ENCODE peak calls at places on chromosomes 5 and 9, in eight cellular contexts. B, H, A, J, D, C, U and M are unnamed samples. For H3K4me1, the result is how much of the 10 kb centered on the place peaks cover.

GRCh38 chr9:87567566-87567965 is 69.9 kb downstream of the DAPK1 start:
- DNase-seq in B (no peak), H (no peak), A (no peak), J (no peak), D (no peak), C (no peak), U (no peak), M (no peak)

GRCh38 chr5:57937025-57937424 is 454.4 kb upstream of the ACTBL2 start:
- DNase-seq in B (no peak), H (no peak), A (no peak), J (no peak), D (no peak), C (no peak), U (no peak), M (no peak)

GRCh38 chr9:14415947-14416346 is 102.0 kb upstream of the NFIB start:
- DNase-seq in B (no peak), H (no peak), A (no peak), J (no peak), D (no peak), C (no peak), U (no peak), M (no peak)

GRCh38 chr9:71721786-71722295 is 46.5 kb downstream of the CEMIP2 start:
- DNase-seq in B (no peak), H (no peak), A (no peak), J (no peak), D (no peak), C (no peak), U (no peak), M (no peak)

GRCh38 chr9:92627651-92628050 is 42.3 kb downstream of the IPPK start:
- DNase-seq in B (no peak), H (no peak), A (no peak), J (no peak), D (no peak), C (no peak), U (no peak), M (no peak)

GRCh38 chr5:172907657-172908056 is 51.6 kb upstream of the RPL26L1 start:
- DNase-seq in B (no peak), H (no peak), A (no peak), J (no peak), D (no peak), C (no peak), U (no peak), M (no peak)

GRCh38 chr9:38141751-38142150 is 72.7 kb upstream of the SHB start:
- DNase-seq in B (no peak), H (peak), A (no peak), J (no peak), D (no peak), C (no peak), U (no peak), M (no peak)

GRCh38 chr5:66324357-66324756 is 180.3 kb downstream of the SREK1 start:
- DNase-seq in B (peak), H (no peak), A (no peak), J (no peak), D (no peak), C (peak), U (no peak), M (no peak)

GRCh38 chr9:130793589-130793988 is 41.5 kb upstream of the ABL1 start:
- DNase-seq in B (no peak), H (no peak), A (no peak), J (no peak), D (no peak), C (no peak), U (no peak), M (no peak)

GRCh38 chr9:123550012-123550411 is 194.0 kb downstream of the CRB2 start:
- DNase-seq in B (no peak), H (no peak), A (no peak), J (no peak), D (peak), C (no peak), U (no peak), M (no peak)

GRCh38 chr9:130288926-130289705 is 23.6 kb downstream of the HMCN2 start:
- DNase-seq in B (no peak), H (peak), A (no peak), J (no peak), D (no peak), C (no peak), U (no peak), M (no peak)

GRCh38 chr5:40734986-40735385 is 20.8 kb downstream of the TTC33 start:
- DNase-seq in B (no peak), H (no peak), A (no peak), J (no peak), D (no peak), C (no peak), U (no peak), M (no peak)

GRCh38 chr9:124078641-124079040 is 67.1 kb downstream of the LHX2 start:
- DNase-seq in B (no peak), H (peak), A (no peak), J (no peak), D (no peak), C (no peak), U (no peak), M (no peak)

GRCh38 chr5:130923543-130924159 is 241.4 kb downstream of the HINT1 start:
- DNase-seq in B (no peak), H (no peak), A (no peak), J (no peak), D (peak), C (no peak), U (no peak), M (no peak)

GRCh38 chr5:36692791-36693763 is 86.7 kb downstream of the SLC1A3 start:
- DNase-seq in B (peak), H (peak), A (peak), J (no peak), D (peak), C (peak), U (peak), M (peak)

GRCh38 chr5:6469836-6470235 is 21.2 kb downstream of the UBE2QL1 start:
- DNase-seq in B (no peak), H (no peak), A (no peak), J (no peak), D (no peak), C (no peak), U (no peak), M (no peak)

GRCh38 chr5:164962302-164962961 is 1457.0 kb downstream of the MAT2B start:
- DNase-seq in B (no peak), H (no peak), A (no peak), J (no peak), D (no peak), C (no peak), U (no peak), M (no peak)

GRCh38 chr9:126496781-126497667 is 116.7 kb upstream of the LMX1B start:
- DNase-seq in B (no peak), H (no peak), A (no peak), J (no peak), D (no peak), C (no peak), U (peak), M (no peak)

GRCh38 chr5:35852084-35852734 is 4.5 kb upstream of the IL7R start:
- DNase-seq in B (no peak), H (no peak), A (no peak), J (peak), D (no peak), C (no peak), U (no peak), M (no peak)

GRCh38 chr5:94793816-94794198 is 175.3 kb downstream of the SLF1 start:
- DNase-seq in B (no peak), H (no peak), A (no peak), J (no peak), D (no peak), C (no peak), U (no peak), M (no peak)

GRCh38 chr9:127523312-127523851 is 72.1 kb downstream of the LRSAM1 start:
- DNase-seq in B (no peak), H (peak), A (no peak), J (no peak), D (no peak), C (no peak), U (no peak), M (peak)

GRCh38 chr5:38193015-38193581 is 65.3 kb upstream of the EGFLAM start:
- DNase-seq in B (peak), H (peak), A (peak), J (peak), D (peak), C (peak), U (peak), M (peak)

GRCh38 chr9:95494022-95494415 is 22.8 kb downstream of the PTCH1 start:
- DNase-seq in B (peak), H (no peak), A (no peak), J (no peak), D (no peak), C (no peak), U (no peak), M (no peak)

GRCh38 chr9:111866976-111867375 is 29.6 kb upstream of the UGCG start:
- DNase-seq in B (no peak), H (no peak), A (no peak), J (no peak), D (no peak), C (no peak), U (no peak), M (no peak)

GRCh38 chr9:37243588-37244345 is 123.4 kb downstream of the ZCCHC7 start:
- DNase-seq in B (no peak), H (no peak), A (no peak), J (no peak), D (no peak), C (no peak), U (no peak), M (no peak)

GRCh38 chr5:67724412-67725135 is 491.0 kb upstream of the PIK3R1 start:
- DNase-seq in B (no peak), H (no peak), A (no peak), J (no peak), D (no peak), C (no peak), U (no peak), M (no peak)
- H3K4me1 ChIP-seq in B (under half), H (under half), A (under half), J (under half), D (under half), C (under half), U (under half), M (under half)

GRCh38 chr9:132584616-132585560 is 2.5 kb downstream of the BARHL1 start:
- DNase-seq in B (no peak), H (no peak), A (no peak), J (no peak), D (peak), C (no peak), U (no peak), M (no peak)
- H3K4me1 ChIP-seq in B (under half), H (under half), A (under half), J (under half), D (under half), C (under half), U (under half), M (under half)

DNA sequence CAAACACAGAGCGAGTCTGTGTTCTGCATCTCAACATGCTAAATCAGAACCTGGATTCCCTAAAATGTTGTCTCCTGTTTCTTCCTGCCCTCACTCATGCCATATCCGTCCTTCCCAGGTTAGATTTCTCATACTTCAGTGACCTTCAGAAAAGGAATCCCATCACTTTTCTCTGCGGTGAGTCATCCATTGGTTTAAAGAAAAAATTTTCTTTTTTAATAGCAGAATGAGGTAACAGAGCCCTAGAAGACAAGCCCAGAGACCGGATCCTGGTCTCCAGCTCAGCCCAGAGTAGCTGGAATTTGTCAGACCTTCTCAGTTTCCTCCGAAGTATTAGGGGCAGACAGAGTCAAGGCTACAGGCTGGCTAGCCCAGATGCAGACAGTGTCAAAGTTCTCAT is 143.2 kb upstream of the DMRT1 start:
- DNase-seq in B (no peak), H (no peak), A (no peak), J (no peak), D (no peak), C (no peak), U (no peak), M (no peak)
- H3K4me1 ChIP-seq in B (under half), H (under half), A (under half), J (under half), D (under half), C (under half), U (under half), M (under half)

DNA sequence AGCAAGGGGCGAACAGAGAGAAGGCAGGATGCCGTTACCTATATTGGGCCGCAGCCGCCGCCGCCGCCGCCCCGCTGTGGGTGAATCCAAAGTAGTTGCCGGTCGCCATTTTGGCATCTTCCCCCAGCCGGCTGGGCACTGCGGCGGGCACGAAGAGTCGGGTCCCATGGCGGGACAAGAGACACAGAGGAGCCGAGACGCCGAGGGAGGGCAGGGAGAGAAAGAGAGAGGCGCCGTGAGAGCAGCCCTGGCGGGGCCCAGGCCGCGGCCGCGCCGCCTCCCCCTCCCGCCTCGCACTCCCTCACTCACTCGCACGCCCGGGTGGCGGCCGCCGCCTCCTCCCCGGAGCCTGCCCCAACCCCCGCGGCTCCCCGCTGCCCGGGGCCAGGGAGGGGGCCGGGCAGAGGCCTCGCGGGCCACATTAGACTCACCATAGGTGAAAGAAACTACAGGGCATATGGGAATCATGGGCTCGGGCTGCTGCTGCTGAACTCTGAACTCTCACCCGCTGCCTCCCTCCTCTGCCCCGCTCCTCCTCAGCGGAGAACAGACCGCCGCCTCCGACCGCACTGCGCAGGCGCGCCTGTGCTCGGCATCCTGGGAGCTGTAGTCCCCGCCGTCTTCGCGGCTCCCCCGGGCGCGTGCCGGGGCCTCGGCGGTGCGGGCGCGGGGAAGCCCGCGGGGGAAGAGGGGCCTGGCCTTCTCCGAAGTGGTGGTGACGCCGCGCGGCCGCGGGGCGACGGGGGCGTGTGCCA is at the start of gene ZFR:
- DNase-seq in B (peak), H (peak), A (peak), J (peak), D (peak), C (peak), U (peak), M (peak)
- H3K4me1 ChIP-seq in B (under half), H (under half), A (under half), J (under half), D (under half), C (under half), U (under half), M (under half)

DNA sequence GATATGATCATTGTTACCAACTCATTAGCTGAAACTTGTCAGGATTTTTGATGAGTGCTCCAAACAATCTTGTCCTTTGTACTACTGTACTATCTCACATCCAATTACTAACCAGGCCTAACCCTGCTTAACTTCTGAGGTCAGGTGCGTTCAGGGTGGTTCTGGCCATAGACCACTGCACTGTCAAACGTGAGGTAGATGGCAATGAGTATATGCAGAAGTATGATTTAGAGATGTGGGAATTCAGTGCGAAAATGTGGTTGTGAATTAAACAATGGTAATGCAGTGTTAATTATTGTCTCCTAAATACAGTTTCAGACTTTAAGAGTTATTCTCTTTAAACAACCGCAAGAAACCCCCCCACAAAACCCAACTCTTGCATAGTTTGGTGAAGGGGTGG is 86.5 kb downstream of the ANKRD55 start:
- DNase-seq in B (no peak), H (no peak), A (no peak), J (no peak), D (no peak), C (no peak), U (no peak), M (no peak)
- H3K4me1 ChIP-seq in B (under half), H (under half), A (under half), J (half or more), D (under half), C (under half), U (under half), M (under half)

DNA sequence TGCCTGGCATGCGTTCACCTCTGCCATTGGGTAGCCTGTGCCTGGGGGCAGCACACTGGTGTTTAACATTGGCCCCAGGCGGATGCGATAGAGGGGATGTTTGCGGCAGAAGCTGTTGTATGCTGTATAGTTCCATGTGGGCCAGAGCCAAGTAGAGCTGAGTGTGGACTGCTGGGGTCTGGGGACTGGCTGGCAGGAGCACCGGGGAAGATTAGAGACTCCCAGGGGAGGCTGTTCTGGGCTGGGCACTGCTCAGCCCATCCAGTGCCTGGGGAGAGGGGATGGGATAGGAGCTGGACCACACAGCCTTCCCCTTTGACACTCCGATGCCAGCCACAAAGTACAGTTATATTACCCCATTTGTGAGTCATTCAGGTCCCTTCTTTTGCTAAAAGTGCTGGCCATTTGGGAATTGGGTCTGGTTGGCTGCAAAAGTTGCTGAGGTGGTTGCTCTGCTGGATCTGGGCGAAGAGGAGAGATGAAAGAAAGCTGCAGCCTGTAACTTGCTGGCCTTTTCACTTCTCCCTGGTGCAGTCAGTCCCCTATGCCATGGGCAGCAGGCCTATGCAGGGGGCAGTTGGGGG is 73.8 kb downstream of the RGS3 start:
- DNase-seq in B (no peak), H (no peak), A (no peak), J (no peak), D (no peak), C (no peak), U (no peak), M (no peak)
- H3K4me1 ChIP-seq in B (under half), H (under half), A (under half), J (under half), D (under half), C (under half), U (under half), M (under half)

GRCh38 chr5:123806644-123807043 is 294.7 kb downstream of the CSNK1G3 start:
- DNase-seq in B (no peak), H (no peak), A (no peak), J (no peak), D (no peak), C (no peak), U (no peak), M (no peak)
- H3K4me1 ChIP-seq in B (under half), H (under half), A (half or more), J (under half), D (half or more), C (under half), U (under half), M (under half)

GRCh38 chr9:137610944-137611343 is 5.5 kb downstream of the ARRDC1 start:
- DNase-seq in B (no peak), H (no peak), A (no peak), J (no peak), D (no peak), C (no peak), U (no peak), M (no peak)
- H3K4me1 ChIP-seq in B (half or more), H (half or more), A (under half), J (under half), D (under half), C (half or more), U (half or more), M (under half)